ENCODE peak calls at places on chromosome 13, in nine cellular contexts. A is stimulated activated CD4-positive, alpha-beta T cell treated with anti-CD3 and anti-CD28 coated beads, Interleukin-15, amount 100 ng/mL, for 1 hour; W is occipital lobe; L is fibroblast of the aortic adventitia; Z is amygdala; K is NCI-H1436; Q is NCI-H187 treated with DMSO at 0.1 percent for 48 hours; S is G401; F is midbrain. V is an unnamed sample.

GRCh38 chr13:91946498-91947070 is 548.2 kb downstream of the GPC5 start:
- DNase-seq in Z (no peak), K (peak; percentile 33), S (peak; percentile 13), L (peak; percentile 0), W (no peak), A (no peak), F (peak; percentile 40), Q (no peak), V (no peak)

GRCh38 chr13:110913911-110914292 is 967 bp downstream of the ANKRD10 start:
- DNase-seq in A (no peak), F (no peak), Q (no peak), W (no peak), K (no peak), L (no peak), Z (no peak), S (peak; percentile 36), V (no peak)

GRCh38 chr13:99979453-99980200 is 2.0 kb upstream of the ZIC2 start:
- DNase-seq in Q (no peak), S (peak; percentile 67), A (no peak), L (no peak), Z (no peak), K (no peak), F (no peak), W (no peak), V (no peak)

GRCh38 chr13:29909975-29910674 is 59.7 kb upstream of the UBL3 start:
- DNase-seq in W (no peak), Z (no peak), Q (no peak), A (no peak), S (no peak), F (no peak), L (peak; percentile 63), K (no peak), V (no peak)

GRCh38 chr13:109751477-109751876 is 34.9 kb downstream of the IRS2 start:
- DNase-seq in L (no peak), A (no peak), W (no peak), S (no peak), Q (no peak), Z (no peak), F (no peak), K (no peak), V (no peak)

GRCh38 chr13:31068119-31068423 is 93.6 kb downstream of the HSPH1 start:
- DNase-seq in S (no peak), W (no peak), L (no peak), Z (no peak), A (no peak), K (no peak), Q (no peak), F (no peak), V (no peak)

GRCh38 chr13:94073006-94073744 is 406.3 kb downstream of the DCT start:
- DNase-seq in L (peak; percentile 96), Z (no peak), W (no peak), F (no peak), Q (no peak), A (no peak), S (no peak), K (no peak), V (no peak)

GRCh38 chr13:60111726-60112125 is 52.0 kb downstream of the DIAPH3 start:
- DNase-seq in Z (no peak), A (no peak), K (no peak), S (no peak), W (no peak), F (no peak), Q (no peak), L (peak; percentile 48), V (no peak)

GRCh38 chr13:35866801-35867200 is 264.4 kb downstream of the DCLK1 start:
- DNase-seq in Q (no peak), L (peak; percentile 55), Z (no peak), F (no peak), W (no peak), S (no peak), A (no peak), K (no peak), V (no peak)

GRCh38 chr13:39565036-39565949 is 37.7 kb downstream of the LHFPL6 start:
- DNase-seq in F (no peak), A (no peak), S (no peak), L (peak; percentile 95), K (no peak), Z (no peak), Q (no peak), W (no peak), V (no peak)

GRCh38 chr13:79384022-79384610 is 21.9 kb downstream of the RBM26 start:
- DNase-seq in F (no peak), Q (no peak), S (no peak), W (no peak), K (no peak), A (no peak), Z (no peak), L (no peak), V (no peak)

GRCh38 chr13:79749985-79750551 is 269.1 kb downstream of the NDFIP2 start:
- DNase-seq in L (peak; percentile 99), W (no peak), Q (no peak), Z (no peak), S (peak; percentile 94), A (no peak), K (no peak), F (no peak), V (no peak)

GRCh38 chr13:102591988-102592781 is 4.6 kb upstream of the TPP2 start:
- DNase-seq in S (peak; percentile 95), A (peak; percentile 48), L (peak; percentile 82), F (peak; percentile 80), W (peak; percentile 65), Z (peak; percentile 65), K (peak; percentile 64), Q (peak; percentile 51), V (peak; percentile 81)

GRCh38 chr13:41905600-41906254 is 55.2 kb downstream of the VWA8 start:
- DNase-seq in Q (no peak), K (peak; percentile 0), A (no peak), W (no peak), F (no peak), L (peak; percentile 66), S (peak; percentile 21), Z (no peak), V (no peak)

GRCh38 chr13:75481176-75482069 is 546 bp downstream of the TBC1D4 start:
- DNase-seq in Z (peak; percentile 42), F (no peak), K (peak; percentile 51), A (no peak), W (peak; percentile 26), Q (no peak), L (peak; percentile 17), S (peak; percentile 48), V (peak; percentile 32)

GRCh38 chr13:53336441-53337160 is 308.0 kb downstream of the OLFM4 start:
- DNase-seq in Z (no peak), L (no peak), W (no peak), F (no peak), K (no peak), S (peak; percentile 91), A (no peak), Q (no peak), V (no peak)

GRCh38 chr13:74187564-74187963 is 53.4 kb upstream of the KLF12 start:
- DNase-seq in L (no peak), A (no peak), Q (no peak), S (no peak), W (no peak), F (no peak), Z (no peak), K (no peak), V (no peak)

GRCh38 chr13:39072842-39073241 is 34.6 kb downstream of the NHLRC3 start:
- DNase-seq in Z (no peak), F (no peak), K (no peak), A (no peak), Q (no peak), W (no peak), S (no peak), L (no peak), V (no peak)

GRCh38 chr13:53075356-53076041 is 46.9 kb downstream of the OLFM4 start:
- DNase-seq in A (no peak), K (peak; percentile 37), Z (no peak), Q (no peak), F (no peak), L (no peak), S (no peak), W (no peak), V (no peak)

GRCh38 chr13:22938576-22938975 is 242.2 kb upstream of the SGCG start:
- DNase-seq in W (no peak), F (no peak), Z (no peak), Q (no peak), S (no peak), K (no peak), L (no peak), A (no peak), V (no peak)

GRCh38 chr13:46087481-46087880 is 17.4 kb downstream of the CPB2 start:
- DNase-seq in Q (no peak), K (no peak), A (no peak), F (no peak), S (no peak), Z (no peak), L (no peak), W (no peak), V (no peak)

GRCh38 chr13:107202371-107203023 is 634.6 kb upstream of the ARGLU1 start:
- DNase-seq in K (no peak), A (no peak), L (peak; percentile 62), F (no peak), Q (no peak), W (no peak), S (no peak), Z (no peak), V (no peak)

GRCh38 chr13:51645154-51645650 is 60.9 kb downstream of the WDFY2 start:
- DNase-seq in F (no peak), K (peak; percentile 0), Z (no peak), W (no peak), A (no peak), L (peak; percentile 74), Q (no peak), S (no peak), V (no peak)

GRCh38 chr13:80339578-80339840 is 1.4 kb downstream of the SPRY2 start:
- DNase-seq in F (peak; percentile 58), L (no peak), K (no peak), S (peak; percentile 44), W (no peak), A (no peak), Z (no peak), Q (no peak), V (no peak)

GRCh38 chr13:99926014-99926731 is 45.4 kb downstream of the ZIC5 start:
- DNase-seq in Z (no peak), S (peak; percentile 84), F (no peak), A (no peak), W (no peak), L (peak; percentile 14), Q (peak; percentile 83), K (no peak), V (peak; percentile 24)

GRCh38 chr13:112066624-112067004 is 335 bp upstream of the SOX1 start:
- DNase-seq in W (peak; percentile 62), S (peak; percentile 13), K (peak; percentile 97), L (no peak), F (peak; percentile 72), Z (no peak), A (no peak), Q (peak; percentile 96), V (peak; percentile 95)

GRCh38 chr13:45398862-45399261 is 19.3 kb downstream of the SLC25A30 start:
- DNase-seq in S (no peak), L (no peak), F (no peak), A (no peak), Z (no peak), W (no peak), Q (no peak), K (no peak), V (no peak)

GRCh38 chr13:94479559-94480095 is at the start of gene DCT:
- DNase-seq in F (no peak), Z (no peak), Q (no peak), S (no peak), W (no peak), K (peak; percentile 48), A (no peak), L (no peak), V (no peak)

GRCh38 chr13:74930402-74931165 is 551.4 kb downstream of the TBC1D4 start:
- DNase-seq in Q (no peak), K (no peak), Z (no peak), F (no peak), W (no peak), S (no peak), L (peak; percentile 71), A (no peak), V (no peak)

GRCh38 chr13:22298530-22298929 is 627.7 kb downstream of the FGF9 start:
- DNase-seq in F (no peak), S (no peak), W (no peak), A (no peak), Z (no peak), K (no peak), L (no peak), Q (no peak), V (no peak)

GRCh38 chr13:44079413-44080205 is 199.9 kb downstream of the LACC1 start:
- DNase-seq in Q (no peak), A (no peak), Z (no peak), W (no peak), K (no peak), S (peak; percentile 91), L (no peak), F (no peak), V (no peak)

V was measured in posterior cingulate gyrus.